ENCODE peak calls at places on chromosomes 7 and 10, in five cellular contexts. H, D, L, I and Y are unnamed samples.

GRCh38 chr10:121025731-121026130 is 174.6 kb downstream of the WDR11 start:
- DNase-seq in H (no peak), D (no peak), L (no peak), I (no peak), Y (no peak)

GRCh38 chr7:130758429-130759056 is 24.5 kb upstream of the KLF14 start:
- DNase-seq in H (peak; percentile 60), D (no peak), L (peak; percentile 77), I (no peak), Y (peak; percentile 62)

GRCh38 chr7:157617401-157617800 is 280.6 kb downstream of the DNAJB6 start:
- DNase-seq in H (no peak), D (no peak), L (no peak), I (no peak), Y (no peak)

GRCh38 chr7:26212921-26213718 is 11.6 kb downstream of the CBX3 start:
- DNase-seq in H (no peak), D (no peak), L (no peak), I (no peak), Y (no peak)

GRCh38 chr7:150961510-150962284 is 16.4 kb downstream of the KCNH2 start:
- DNase-seq in H (no peak), D (no peak), L (peak; percentile 38), I (no peak), Y (no peak)

GRCh38 chr10:91201213-91201996 is 19.1 kb upstream of the PCGF5 start:
- DNase-seq in H (peak; percentile 24), D (no peak), L (peak; percentile 14), I (no peak), Y (peak; percentile 74)

GRCh38 chr7:42350801-42351200 is 113.8 kb upstream of the GLI3 start:
- DNase-seq in H (no peak), D (no peak), L (peak; percentile 13), I (no peak), Y (no peak)

GRCh38 chr7:94087664-94088352 is 83.7 kb upstream of the BET1 start:
- DNase-seq in H (peak; percentile 83), D (peak; percentile 33), L (peak; percentile 88), I (no peak), Y (peak; percentile 89)

GRCh38 chr7:153886506-153887391 is 165.4 kb upstream of the DPP6 start:
- DNase-seq in H (no peak), D (no peak), L (no peak), I (no peak), Y (no peak)

GRCh38 chr10:1668347-1668746 is 69.0 kb downstream of the ADARB2 start:
- DNase-seq in H (no peak), D (no peak), L (no peak), I (no peak), Y (no peak)

GRCh38 chr10:33196710-33197406 is 137.6 kb downstream of the NRP1 start:
- DNase-seq in H (no peak), D (peak; percentile 20), L (no peak), I (no peak), Y (no peak)

GRCh38 chr10:68247931-68248330 is 16.0 kb upstream of the ATOH7 start:
- DNase-seq in H (no peak), D (no peak), L (no peak), I (no peak), Y (no peak)

DNA sequence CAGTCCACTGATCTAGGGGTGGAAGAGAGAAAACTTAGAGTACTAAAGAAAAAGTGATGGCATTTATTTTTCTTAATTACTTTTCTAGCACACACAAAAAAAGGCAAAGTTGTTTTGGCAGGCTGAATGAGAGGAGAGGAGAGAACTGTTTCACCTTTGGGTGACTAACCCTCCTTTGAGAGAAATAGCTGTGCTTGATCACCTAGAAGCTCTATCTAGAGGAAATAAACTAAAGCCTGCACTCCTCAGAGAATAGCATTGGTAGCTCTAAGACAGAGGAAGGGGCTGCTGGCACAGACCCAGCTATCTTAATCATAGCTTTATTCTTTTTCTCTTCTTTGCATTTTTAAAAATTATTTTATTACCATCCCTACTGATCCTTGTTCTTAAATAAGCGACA is 6.3 kb downstream of the TMEM243 start:
- DNase-seq in H (no peak), D (no peak), L (no peak), I (no peak), Y (no peak)
- H3K4me3 ChIP-seq in H (peak overlapping the region; percentile 82), D (no peak overlapping the region), L (no peak overlapping the region), I (no peak overlapping the region), Y (peak overlapping the region; percentile 57)

DNA sequence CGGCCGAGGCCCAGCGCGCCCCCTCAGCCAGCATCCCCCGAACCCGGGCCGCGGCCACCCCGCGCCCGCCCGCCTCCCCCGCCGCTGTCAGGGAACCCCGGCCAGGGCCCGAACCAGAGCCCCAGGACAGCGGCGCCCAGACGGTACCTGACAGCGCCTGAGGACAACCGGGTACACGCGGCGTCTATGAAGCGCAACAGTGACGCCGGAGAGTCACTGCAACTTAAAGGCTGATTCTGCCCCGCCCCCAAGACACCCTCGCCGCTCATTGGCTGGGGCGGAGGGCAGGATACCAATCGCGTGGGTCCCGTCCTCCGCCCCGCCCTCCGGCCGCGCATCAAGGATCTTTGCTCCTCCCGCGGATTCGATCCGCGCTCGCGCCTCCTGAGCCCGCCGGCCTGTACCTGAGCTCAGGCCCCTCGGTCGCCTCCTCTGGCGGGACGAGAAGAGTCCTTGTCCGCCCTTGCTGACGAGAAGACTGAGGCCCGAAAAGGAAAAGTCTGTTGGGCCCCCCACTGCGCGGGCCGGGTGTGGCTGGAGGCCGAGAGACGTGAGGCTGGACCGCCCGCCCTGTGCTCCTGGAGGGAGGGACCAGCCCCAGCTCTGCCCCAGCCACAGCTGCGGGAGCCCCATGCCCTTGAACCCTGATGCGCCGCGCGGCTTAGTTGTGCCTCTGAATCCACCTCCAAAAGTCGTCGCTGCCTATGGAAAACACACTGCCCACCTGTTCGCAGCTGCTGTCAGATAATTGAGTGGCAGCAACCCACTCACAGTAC is at the start of gene OAT:
- DNase-seq in H (peak; percentile 96), D (peak; percentile 98), L (peak; percentile 96), I (peak; percentile 98), Y (peak; percentile 89)
- TF ChIP-seq CTCF in H (no peak), D (no peak), L (no peak), I (no peak), Y (no peak)

GRCh38 chr10:124078714-124079113 is 14.7 kb downstream of the CHST15 start:
- DNase-seq in H (no peak), D (no peak), L (peak; percentile 29), I (no peak), Y (no peak)
- H3K4me3 ChIP-seq in H (no peak overlapping the region), D (no peak overlapping the region), L (no peak overlapping the region), I (no peak overlapping the region), Y (no peak overlapping the region)

DNA sequence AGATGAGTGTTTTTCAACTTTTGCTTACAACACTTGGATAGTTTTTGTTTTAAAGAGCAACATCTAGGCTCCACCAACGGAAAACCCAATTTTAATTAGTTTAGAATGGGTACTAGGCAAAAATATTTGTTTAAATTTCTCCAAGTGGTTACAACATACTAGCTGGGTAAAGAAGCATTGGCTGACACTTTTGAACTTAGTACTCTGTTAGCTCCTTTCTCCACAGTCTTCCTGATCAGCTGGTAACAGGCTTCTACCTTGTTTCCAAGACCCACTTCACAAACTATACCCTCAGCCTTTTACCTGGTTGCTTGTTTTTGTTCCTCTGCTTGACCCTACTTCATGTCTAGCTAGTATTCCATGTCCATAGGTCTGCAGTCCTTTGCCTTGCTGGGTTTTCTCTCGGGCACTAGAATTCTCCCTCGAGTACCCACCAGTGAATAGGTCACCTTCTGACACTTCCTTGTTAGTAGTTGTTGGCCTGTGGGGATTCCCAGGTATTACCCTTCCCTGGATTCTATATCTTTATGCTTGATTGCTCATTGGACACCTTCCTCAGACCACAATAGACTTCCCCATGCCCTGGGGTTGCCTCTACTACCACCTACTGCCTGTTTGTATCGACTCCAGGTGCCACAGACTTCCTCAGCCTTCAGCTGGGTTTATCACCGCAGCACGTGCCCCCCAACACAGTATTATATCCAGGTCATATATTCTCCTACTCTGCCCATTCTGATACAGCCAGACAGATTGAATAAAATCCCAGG is 42.0 kb downstream of the PRPS1L1 start:
- DNase-seq in H (no peak), D (no peak), L (no peak), I (no peak), Y (no peak)
- TF ChIP-seq CTCF in H (peak; percentile 12), D (no peak), L (no peak), I (no peak), Y (no peak)

GRCh38 chr7:47737606-47738005 is 155.7 kb upstream of the TNS3 start:
- DNase-seq in H (no peak), D (no peak), L (no peak), I (no peak), Y (no peak)
- H3K4me3 ChIP-seq in H (no peak overlapping the region), D (no peak overlapping the region), L (no peak overlapping the region), I (no peak overlapping the region), Y (no peak overlapping the region)

GRCh38 chr10:8511026-8511425 is 456.5 kb downstream of the GATA3 start:
- DNase-seq in H (no peak), D (no peak), L (no peak), I (no peak), Y (no peak)
- TF ChIP-seq CTCF in H (no peak), D (no peak), L (no peak), I (no peak), Y (no peak)

GRCh38 chr7:134317434-134317833 is 704 bp upstream of the SLC35B4 start:
- DNase-seq in H (no peak), D (no peak), L (no peak), I (peak; percentile 2), Y (no peak)
- H3K4me3 ChIP-seq in H (peak overlapping the region; percentile 99), D (no peak overlapping the region), L (no peak overlapping the region), I (peak overlapping the region; percentile 90), Y (peak overlapping the region; percentile 52)

DNA sequence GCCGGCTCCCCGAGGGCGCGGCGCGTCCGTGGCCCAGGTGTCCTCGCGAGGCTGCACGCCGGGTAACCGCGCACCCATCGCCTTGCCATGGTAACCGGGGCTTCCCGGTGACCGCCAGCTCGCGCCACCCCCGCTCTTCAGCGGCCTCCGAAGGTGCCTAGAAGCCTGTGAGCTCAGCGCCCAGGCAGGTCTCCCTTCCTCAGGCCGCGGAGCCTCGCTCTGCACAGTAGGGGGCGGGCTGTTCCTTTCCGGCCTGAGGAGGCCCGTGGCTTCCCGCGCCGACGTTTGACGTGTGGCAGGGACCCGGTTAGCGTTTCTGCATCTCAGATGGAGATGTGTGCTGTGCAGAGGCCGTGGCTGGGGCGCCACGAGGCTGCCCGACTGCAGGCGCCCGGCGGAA is 117.1 kb downstream of the DYNC2I1 start:
- DNase-seq in H (no peak), D (peak; percentile 29), L (peak; percentile 23), I (no peak), Y (no peak)
- TF ChIP-seq CTCF in H (peak; percentile 19), D (no peak), L (peak; percentile 23), I (peak; percentile 32), Y (no peak)

GRCh38 chr10:48365668-48366067 is 59.2 kb downstream of the MAPK8 start:
- DNase-seq in H (no peak), D (no peak), L (no peak), I (no peak), Y (no peak)

GRCh38 chr10:48366261-48366660 is 59.8 kb downstream of the MAPK8 start:
- DNase-seq in H (no peak), D (no peak), L (peak; percentile 41), I (no peak), Y (no peak)

GRCh38 chr10:48361201-48361600 is 54.7 kb downstream of the MAPK8 start:
- DNase-seq in H (no peak), D (no peak), L (no peak), I (no peak), Y (no peak)

GRCh38 chr10:48364659-48365405 is 58.4 kb downstream of the MAPK8 start:
- DNase-seq in H (no peak), D (no peak), L (peak; percentile 88), I (no peak), Y (no peak)

GRCh38 chr10:48363617-48364355 is 57.3 kb downstream of the MAPK8 start:
- DNase-seq in H (peak; percentile 55), D (peak; percentile 11), L (peak; percentile 86), I (no peak), Y (peak; percentile 74)
- H3K4me3 ChIP-seq in H (no peak overlapping the region), D (no peak overlapping the region), L (no peak overlapping the region), I (no peak overlapping the region), Y (no peak overlapping the region)